ENCODE peak calls at places on chromosomes 6 and 20, in eight cellular contexts. Z is nucleus accumbens; Q is psoas muscle; P is activated T-helper 1 cell treated with anti-CD3 and anti-CD28 coated beads, Interleukin-2, amount 50 U/mL, for 16 hours; I is Kasumi-1; A is mesendoderm; K is heart right ventricle; W is heart left ventricle. B is an unnamed sample.

GRCh38 chr20:52457826-52458225 is 266.2 kb upstream of the ZFP64 start:
- DNase-seq in Q (no peak), P (no peak), I (no peak), K (no peak), A (no peak), W (no peak), Z (no peak), B (no peak)

GRCh38 chr20:23419995-23420901 is 1.0 kb downstream of the NAPB start:
- DNase-seq in K (peak), Z (peak), Q (peak), P (peak), I (peak), W (peak), A (peak), B (peak)

GRCh38 chr6:52371656-52372151 is 9.8 kb downstream of the PAQR8 start:
- DNase-seq in K (no peak), A (no peak), W (no peak), I (no peak), P (no peak), Z (no peak), Q (no peak), B (no peak)

GRCh38 chr6:4313044-4313686 is 177.8 kb upstream of the ECI2 start:
- DNase-seq in K (no peak), Q (no peak), Z (no peak), P (no peak), I (peak), A (peak), W (peak), B (peak)

GRCh38 chr20:3168079-3168828 is 5.1 kb downstream of the LZTS3 start:
- DNase-seq in K (peak), Z (no peak), P (no peak), A (peak), Q (no peak), I (no peak), W (no peak), B (peak)

GRCh38 chr6:136994782-136995181 is 50.0 kb downstream of the IL20RA start:
- DNase-seq in I (no peak), K (no peak), A (peak), P (no peak), Z (no peak), W (no peak), Q (no peak), B (no peak)

GRCh38 chr20:38187512-38187911 is 22.4 kb upstream of the TGM2 start:
- DNase-seq in Q (no peak), K (no peak), I (peak), P (no peak), Z (no peak), W (no peak), A (peak), B (no peak)

GRCh38 chr6:80566361-80566760 is 459.9 kb downstream of the BCKDHB start:
- DNase-seq in I (no peak), A (no peak), W (no peak), K (no peak), P (no peak), Q (no peak), Z (no peak), B (no peak)

GRCh38 chr6:30396833-30397479 is 52.0 kb downstream of the RPP21 start:
- DNase-seq in W (peak), K (peak), Z (peak), Q (peak), I (peak), A (peak), P (peak), B (peak)

GRCh38 chr6:146095481-146095880 is 66.6 kb downstream of the GRM1 start:
- DNase-seq in A (no peak), K (no peak), I (no peak), Z (no peak), Q (no peak), W (no peak), P (no peak), B (no peak)

GRCh38 chr6:17418281-17419188 is 25.1 kb downstream of the CAP2 start:
- DNase-seq in Z (no peak), W (no peak), K (no peak), I (no peak), Q (peak), A (peak), P (no peak), B (no peak)

GRCh38 chr20:57265649-57266250 is 691 bp downstream of the BMP7 start:
- DNase-seq in Z (no peak), P (no peak), K (peak), Q (no peak), I (no peak), W (no peak), A (peak), B (peak)

GRCh38 chr6:101607286-101607685 is 213.8 kb downstream of the GRIK2 start:
- DNase-seq in W (no peak), Z (no peak), Q (no peak), K (no peak), A (no peak), I (no peak), P (no peak), B (no peak)

GRCh38 chr6:121305957-121306607 is 28.2 kb downstream of the TBC1D32 start:
- DNase-seq in A (peak), K (no peak), I (peak), W (no peak), Q (no peak), P (no peak), Z (no peak), B (no peak)

GRCh38 chr6:166997768-166998255 is 1.4 kb upstream of the CEP43 start:
- DNase-seq in K (peak), Q (peak), A (peak), I (peak), W (peak), Z (peak), P (peak), B (peak)

GRCh38 chr6:142521791-142522190 is 220.0 kb downstream of the ADGRG6 start:
- DNase-seq in K (no peak), W (no peak), A (no peak), I (no peak), P (no peak), Q (no peak), Z (no peak), B (no peak)

GRCh38 chr6:13053080-13053479 is 275.3 kb downstream of the TBC1D7 start:
- DNase-seq in A (peak), W (no peak), Q (no peak), P (no peak), I (no peak), K (no peak), Z (no peak), B (no peak)